ENCODE peak calls at places on chromosomes 13 and 19, in eight cellular contexts. C, X, J, K, Q, N, O and L are unnamed samples.

GRCh38 chr19:18425515-18426415 is 6.6 kb downstream of the SSBP4 start:
- DNase-seq in C (no peak), X (no peak), J (peak), K (no peak), Q (no peak), N (peak), O (no peak), L (no peak)

GRCh38 chr19:11422163-11423068 is 3.3 kb upstream of the RGL3 start:
- DNase-seq in C (no peak), X (no peak), J (no peak), K (peak), Q (no peak), N (peak), O (peak), L (peak)

GRCh38 chr19:54905411-54905810 is 537 bp upstream of the NCR1 start:
- DNase-seq in C (no peak), X (no peak), J (no peak), K (no peak), Q (no peak), N (no peak), O (no peak), L (no peak)

GRCh38 chr13:110561335-110562033 is at the start of gene RAB20:
- DNase-seq in C (peak), X (no peak), J (peak), K (peak), Q (peak), N (peak), O (peak), L (peak)

GRCh38 chr19:45100797-45101196 is 7.8 kb downstream of the PPP1R37 start:
- DNase-seq in C (no peak), X (no peak), J (no peak), K (no peak), Q (no peak), N (no peak), O (no peak), L (no peak)

GRCh38 chr13:20969182-20969581 is 66.6 kb upstream of the XPO4 start:
- DNase-seq in C (no peak), X (no peak), J (no peak), K (no peak), Q (no peak), N (no peak), O (no peak), L (no peak)

GRCh38 chr19:54162241-54162805 is 2.8 kb upstream of the LENG1 start:
- DNase-seq in C (no peak), X (no peak), J (peak), K (peak), Q (peak), N (peak), O (peak), L (peak)

GRCh38 chr19:47122359-47123335 is 8.0 kb upstream of the SAE1 start:
- DNase-seq in C (no peak), X (no peak), J (no peak), K (no peak), Q (peak), N (no peak), O (no peak), L (no peak)

GRCh38 chr13:97119899-97120745 is 102.0 kb upstream of the MBNL2 start:
- DNase-seq in C (no peak), X (no peak), J (no peak), K (no peak), Q (no peak), N (peak), O (no peak), L (no peak)

GRCh38 chr19:51331193-51331592 is 10.7 kb downstream of the VSIG10L start:
- DNase-seq in C (no peak), X (no peak), J (no peak), K (no peak), Q (no peak), N (no peak), O (no peak), L (no peak)

GRCh38 chr19:16456652-16457194 is 15.0 kb downstream of the EPS15L1 start:
- DNase-seq in C (no peak), X (no peak), J (no peak), K (no peak), Q (no peak), N (no peak), O (no peak), L (no peak)

GRCh38 chr13:74287672-74288169 is 153.5 kb upstream of the KLF12 start:
- DNase-seq in C (peak), X (peak), J (peak), K (peak), Q (peak), N (peak), O (peak), L (peak)

GRCh38 chr13:93736111-93736510 is 509.5 kb downstream of the GPC6 start:
- DNase-seq in C (no peak), X (no peak), J (no peak), K (no peak), Q (no peak), N (no peak), O (no peak), L (no peak)

GRCh38 chr13:105587786-105588185 is 947.7 kb downstream of the EFNB2 start:
- DNase-seq in C (no peak), X (no peak), J (no peak), K (no peak), Q (no peak), N (no peak), O (no peak), L (no peak)

GRCh38 chr13:98301721-98302120 is 124.7 kb upstream of the RNF113B start:
- DNase-seq in C (no peak), X (no peak), J (no peak), K (no peak), Q (no peak), N (no peak), O (no peak), L (no peak)

GRCh38 chr19:10975374-10976036 is 14.7 kb downstream of the SMARCA4 start:
- DNase-seq in C (no peak), X (no peak), J (no peak), K (no peak), Q (no peak), N (no peak), O (no peak), L (no peak)

GRCh38 chr13:38202730-38203129 is 146.9 kb upstream of the UFM1 start:
- DNase-seq in C (no peak), X (no peak), J (no peak), K (no peak), Q (no peak), N (no peak), O (no peak), L (no peak)

GRCh38 chr19:35135389-35135909 is 590 bp upstream of the LGI4 start:
- DNase-seq in C (no peak), X (no peak), J (peak), K (peak), Q (peak), N (peak), O (peak), L (peak)

GRCh38 chr19:54523403-54523802 is 20.8 kb downstream of the LAIR2 start:
- DNase-seq in C (no peak), X (no peak), J (no peak), K (no peak), Q (no peak), N (peak), O (no peak), L (no peak)

GRCh38 chr19:10863107-10863700 is 8.1 kb upstream of the CARM1 start:
- DNase-seq in C (no peak), X (no peak), J (no peak), K (no peak), Q (no peak), N (no peak), O (no peak), L (no peak)

GRCh38 chr13:108947551-108948030 is 318.2 kb downstream of the MYO16 start:
- DNase-seq in C (no peak), X (no peak), J (no peak), K (no peak), Q (no peak), N (no peak), O (no peak), L (no peak)

GRCh38 chr19:41427647-41428480 is 690 bp upstream of the B3GNT8 start:
- DNase-seq in C (no peak), X (no peak), J (peak), K (peak), Q (no peak), N (peak), O (no peak), L (peak)

GRCh38 chr19:16070366-16070990 is 5.8 kb upstream of the TPM4 start:
- DNase-seq in C (no peak), X (no peak), J (no peak), K (peak), Q (no peak), N (no peak), O (no peak), L (peak)

GRCh38 chr13:41827507-41828213 is 133.2 kb downstream of the VWA8 start:
- DNase-seq in C (peak), X (no peak), J (no peak), K (no peak), Q (no peak), N (no peak), O (no peak), L (no peak)

GRCh38 chr19:8342684-8343482 is at the start of gene KANK3:
- DNase-seq in C (peak), X (no peak), J (peak), K (peak), Q (peak), N (peak), O (peak), L (peak)

GRCh38 chr19:51375504-51376221 is 3.2 kb upstream of the NKG7 start:
- DNase-seq in C (no peak), X (no peak), J (no peak), K (no peak), Q (no peak), N (no peak), O (no peak), L (no peak)

GRCh38 chr19:57675881-57676280 is 5.9 kb upstream of the ZNF551 start:
- DNase-seq in C (no peak), X (no peak), J (no peak), K (no peak), Q (no peak), N (no peak), O (no peak), L (no peak)